ENCODE peak calls at places on chromosomes 4 and X, in seven cellular contexts. M, V, F, N, J, G and Q are unnamed samples.

GRCh38 chrX:12950851-12951589 is 23.9 kb upstream of the TMSB4X start:
- DNase-seq in V (no peak), F (peak; percentile 26), M (peak; percentile 84), J (peak; percentile 73), G (no peak), N (peak; percentile 39), Q (no peak)

GRCh38 chr4:133968174-133968573 is 233.4 kb downstream of the PABPC4L start:
- DNase-seq in V (no peak), N (no peak), G (no peak), J (no peak), F (no peak), M (no peak), Q (no peak)

GRCh38 chr4:38752393-38752961 is 30.3 kb downstream of the TLR10 start:
- DNase-seq in V (no peak), G (no peak), F (no peak), J (peak; percentile 62), N (no peak), M (no peak), Q (no peak)

GRCh38 chr4:17197070-17197469 is 298.6 kb upstream of the LDB2 start:
- DNase-seq in F (no peak), G (no peak), J (no peak), N (no peak), V (no peak), M (no peak), Q (no peak)

GRCh38 chrX:110081740-110082139 is 78.8 kb downstream of the TMEM164 start:
- DNase-seq in M (no peak), V (no peak), N (no peak), F (no peak), G (no peak), J (no peak), Q (no peak)

GRCh38 chrX:332496-332860 is 13.9 kb upstream of the GTPBP6 start:
- DNase-seq in F (no peak), G (no peak), N (no peak), J (no peak), M (no peak), V (no peak), Q (no peak)

GRCh38 chrX:68997911-68998310 is 167.3 kb downstream of the PJA1 start:
- DNase-seq in M (no peak), J (no peak), N (no peak), G (no peak), F (no peak), V (no peak), Q (no peak)

GRCh38 chr4:148302416-148302815 is 139.8 kb downstream of the NR3C2 start:
- DNase-seq in F (no peak), M (no peak), V (no peak), J (no peak), G (no peak), N (no peak), Q (peak; percentile 57)

GRCh38 chr4:74934016-74934821 is 1.3 kb downstream of the PARM1 start:
- DNase-seq in G (peak; percentile 55), V (no peak), F (no peak), M (no peak), N (peak; percentile 7), J (no peak), Q (peak; percentile 38)

GRCh38 chr4:15811703-15812325 is 33.7 kb downstream of the CD38 start:
- DNase-seq in F (no peak), N (no peak), G (no peak), M (no peak), J (no peak), V (no peak), Q (no peak)

GRCh38 chr4:83552924-83553323 is 17.0 kb downstream of the GPAT3 start:
- DNase-seq in F (no peak), N (no peak), M (peak; percentile 57), G (no peak), V (no peak), J (no peak), Q (no peak)
- TF ChIP-seq JUND in F (no peak), N (no peak), M (peak; percentile 43), G (no peak), V (no peak), J (no peak), Q (no peak)

DNA sequence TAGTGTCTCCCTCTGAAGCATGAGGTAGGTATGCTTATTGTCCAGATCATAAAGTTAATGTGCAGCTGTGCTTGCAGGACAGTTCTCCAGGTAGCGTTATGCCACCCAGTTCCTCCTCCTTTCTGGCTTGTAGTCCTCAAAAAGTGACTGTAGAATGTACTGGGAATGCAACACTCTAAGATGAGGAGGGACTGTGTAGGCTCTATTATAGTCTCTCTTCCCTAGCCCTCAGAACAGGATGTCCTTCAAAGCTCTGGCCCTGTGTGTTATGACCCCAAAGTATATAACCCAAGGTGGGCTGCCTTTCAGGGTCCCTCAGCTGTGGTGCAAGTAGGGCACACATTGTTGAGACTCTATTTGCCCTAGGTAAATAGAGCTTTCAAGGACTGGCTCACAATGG is 20.8 kb upstream of the MANBA start:
- DNase-seq in G (no peak), M (no peak), F (peak; percentile 22), V (no peak), J (no peak), N (no peak), Q (no peak)
- TF ChIP-seq JUND in G (no peak), M (no peak), F (no peak), V (no peak), J (no peak), N (no peak), Q (no peak)

GRCh38 chrX:133307094-133307493 is 88.9 kb upstream of the TFDP3 start:
- DNase-seq in V (no peak), F (no peak), G (no peak), N (no peak), M (no peak), J (no peak), Q (no peak)
- TF ChIP-seq JUND in V (no peak), F (no peak), G (no peak), N (no peak), M (no peak), J (no peak), Q (no peak)

GRCh38 chrX:50581405-50581804 is 110.8 kb upstream of the DGKK start:
- DNase-seq in V (no peak), J (no peak), N (no peak), M (no peak), G (no peak), F (no peak), Q (no peak)

DNA sequence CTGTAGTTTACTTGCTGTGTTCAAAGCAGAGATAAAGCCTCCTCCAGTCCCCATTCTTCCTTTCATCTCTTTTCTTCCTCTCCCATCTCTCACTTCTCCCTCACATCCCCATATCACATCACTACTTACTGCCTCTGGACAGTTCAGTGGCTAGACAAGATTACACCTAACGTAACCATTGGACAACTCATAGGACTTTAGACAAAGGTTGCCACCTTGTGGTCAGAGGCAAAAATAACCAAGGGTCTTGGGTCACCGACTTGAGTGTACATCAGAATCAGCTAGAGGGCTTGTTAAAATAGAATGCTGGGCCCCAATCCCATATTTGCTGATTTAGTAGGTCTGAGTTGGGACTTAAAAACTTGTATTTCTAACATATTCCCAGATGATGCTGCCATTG is 109.3 kb upstream of the DGKK start:
- DNase-seq in N (peak; percentile 40), M (peak; percentile 62), F (peak; percentile 68), V (peak; percentile 59), J (peak; percentile 11), G (no peak), Q (peak; percentile 31)
- TF ChIP-seq JUND in N (no peak), M (no peak), F (no peak), V (no peak), J (no peak), G (no peak), Q (no peak)